ENCODE peak calls at places on chromosome 15, in five cellular contexts. G is AG04450, R is NCI-H345, C is cardiac fibroblast, W is OCI-LY7. E is an unnamed sample.

GRCh38 chr15:90807687-90808086 is 60.7 kb upstream of the FURIN start:
- DNase-seq in C (no peak), W (no peak), R (no peak), G (no peak), E (no peak)

GRCh38 chr15:45162771-45163507 is 24.8 kb downstream of the SHF start:
- DNase-seq in R (peak), W (peak), G (peak), C (peak), E (peak)

GRCh38 chr15:78216276-78217229 is 17.8 kb downstream of the ACSBG1 start:
- DNase-seq in C (no peak), W (no peak), G (no peak), R (no peak), E (no peak)

GRCh38 chr15:77589839-77590238 is 42.9 kb downstream of the LINGO1 start:
- DNase-seq in W (no peak), R (no peak), G (no peak), C (no peak), E (no peak)

GRCh38 chr15:95459288-95459687 is 871.2 kb upstream of the NR2F2 start:
- DNase-seq in C (peak), W (no peak), R (no peak), G (no peak), E (no peak)

GRCh38 chr15:62920569-62921502 is 121.7 kb upstream of the TPM1 start:
- DNase-seq in R (no peak), W (no peak), G (no peak), C (peak), E (no peak)

GRCh38 chr15:60639502-60639901 is 160.6 kb upstream of the ICE2 start:
- DNase-seq in G (no peak), C (no peak), R (no peak), W (no peak), E (no peak)

GRCh38 chr15:50128266-50128665 is 9.2 kb upstream of the ATP8B4 start:
- DNase-seq in R (peak), W (no peak), C (no peak), G (no peak), E (no peak)